ENCODE peak calls at places on chromosomes 11 and 22, in five cellular contexts. One of them, this sample, is unnamed.

GRCh38 chr11:6992026-6992425 is 28.1 kb downstream of the ZNF214 start:
- DNase-seq in foreskin keratinocyte: no peak
- DNase-seq in dorsolateral prefrontal cortex: no peak
- DNase-seq in substantia nigra: no peak
- DNase-seq in ovary: no peak
- DNase-seq in this sample: no peak

GRCh38 chr22:50576806-50577696 is 1.2 kb downstream of the CPT1B start:
- DNase-seq in foreskin keratinocyte: no peak
- DNase-seq in dorsolateral prefrontal cortex: no peak
- DNase-seq in substantia nigra: no peak
- DNase-seq in ovary: no peak
- DNase-seq in this sample: no peak

GRCh38 chr11:16945671-16946469 is 68.3 kb downstream of the PLEKHA7 start:
- DNase-seq in foreskin keratinocyte: no peak
- DNase-seq in dorsolateral prefrontal cortex: peak
- DNase-seq in substantia nigra: peak
- DNase-seq in ovary: peak
- DNase-seq in this sample: no peak

GRCh38 chr11:86537541-86538222 is 134.7 kb downstream of the ME3 start:
- DNase-seq in foreskin keratinocyte: no peak
- DNase-seq in dorsolateral prefrontal cortex: no peak
- DNase-seq in substantia nigra: no peak
- DNase-seq in ovary: no peak
- DNase-seq in this sample: no peak

GRCh38 chr11:67561971-67562560 is 21.5 kb upstream of the GSTP1 start:
- DNase-seq in foreskin keratinocyte: no peak
- DNase-seq in dorsolateral prefrontal cortex: no peak
- DNase-seq in substantia nigra: no peak
- DNase-seq in ovary: no peak
- DNase-seq in this sample: no peak

GRCh38 chr11:36478700-36479329 is 31.3 kb downstream of the TRAF6 start:
- DNase-seq in foreskin keratinocyte: no peak
- DNase-seq in dorsolateral prefrontal cortex: no peak
- DNase-seq in substantia nigra: peak
- DNase-seq in ovary: no peak
- DNase-seq in this sample: no peak

GRCh38 chr11:86784247-86784681 is 16.1 kb upstream of the PRSS23 start:
- DNase-seq in foreskin keratinocyte: no peak
- DNase-seq in dorsolateral prefrontal cortex: no peak
- DNase-seq in substantia nigra: no peak
- DNase-seq in ovary: no peak
- DNase-seq in this sample: no peak

GRCh38 chr22:50236731-50237409 is 8.0 kb downstream of the TUBGCP6 start:
- DNase-seq in foreskin keratinocyte: no peak
- DNase-seq in dorsolateral prefrontal cortex: no peak
- DNase-seq in substantia nigra: no peak
- DNase-seq in ovary: no peak
- DNase-seq in this sample: no peak

GRCh38 chr11:116601734-116602636 is 170.8 kb downstream of the BUD13 start:
- DNase-seq in foreskin keratinocyte: no peak
- DNase-seq in dorsolateral prefrontal cortex: no peak
- DNase-seq in substantia nigra: no peak
- DNase-seq in ovary: no peak
- DNase-seq in this sample: no peak

GRCh38 chr11:38990139-38990538 is 2392.1 kb upstream of the RAG2 start:
- DNase-seq in foreskin keratinocyte: no peak
- DNase-seq in dorsolateral prefrontal cortex: no peak
- DNase-seq in substantia nigra: no peak
- DNase-seq in ovary: no peak
- DNase-seq in this sample: no peak
- H3K27ac ChIP-seq in foreskin keratinocyte: no peak
- H3K27ac ChIP-seq in dorsolateral prefrontal cortex: no peak
- H3K27ac ChIP-seq in substantia nigra: no peak
- H3K27ac ChIP-seq in ovary: no peak
- H3K27ac ChIP-seq in this sample: no peak

DNA sequence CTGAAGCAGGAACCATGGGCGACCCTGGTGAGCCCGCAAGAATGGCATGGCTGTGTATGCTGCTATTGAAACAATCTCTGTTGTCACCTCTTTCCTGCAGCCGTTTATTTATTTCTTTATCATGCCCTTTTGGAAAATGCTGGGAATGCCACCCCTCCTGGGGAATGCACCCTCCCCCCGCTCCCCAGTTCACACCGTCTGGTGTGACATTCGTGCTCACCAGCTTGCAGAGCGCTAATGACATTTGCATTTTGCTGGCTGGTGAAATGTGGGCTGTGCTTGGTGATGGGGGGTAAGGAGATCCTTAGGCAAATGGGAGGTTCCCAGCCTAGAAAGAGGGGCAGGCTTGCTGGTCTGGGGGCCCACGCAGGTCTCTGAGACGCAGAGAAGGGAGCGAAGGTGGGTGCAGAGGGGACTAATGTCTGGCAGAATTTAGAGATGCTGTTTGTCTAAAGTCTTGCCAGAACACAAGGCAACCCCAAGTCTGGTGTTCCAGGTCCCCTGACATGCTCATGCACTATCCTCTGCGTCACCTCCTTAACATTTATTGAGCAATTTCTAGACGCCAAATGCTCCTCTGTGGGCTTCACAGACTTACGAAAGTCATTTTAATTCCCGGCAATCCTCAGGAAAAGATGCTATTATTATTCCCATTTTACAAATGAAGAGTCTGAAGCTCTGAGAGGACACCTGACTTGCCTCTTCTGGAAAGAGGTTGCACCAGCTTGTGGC is 91.7 kb downstream of the TP53I11 start:
- DNase-seq in foreskin keratinocyte: no peak
- DNase-seq in dorsolateral prefrontal cortex: no peak
- DNase-seq in substantia nigra: no peak
- DNase-seq in ovary: no peak
- DNase-seq in this sample: no peak
- H3K27ac ChIP-seq in foreskin keratinocyte: no peak
- H3K27ac ChIP-seq in dorsolateral prefrontal cortex: no peak
- H3K27ac ChIP-seq in substantia nigra: no peak
- H3K27ac ChIP-seq in ovary: no peak
- H3K27ac ChIP-seq in this sample: no peak

DNA sequence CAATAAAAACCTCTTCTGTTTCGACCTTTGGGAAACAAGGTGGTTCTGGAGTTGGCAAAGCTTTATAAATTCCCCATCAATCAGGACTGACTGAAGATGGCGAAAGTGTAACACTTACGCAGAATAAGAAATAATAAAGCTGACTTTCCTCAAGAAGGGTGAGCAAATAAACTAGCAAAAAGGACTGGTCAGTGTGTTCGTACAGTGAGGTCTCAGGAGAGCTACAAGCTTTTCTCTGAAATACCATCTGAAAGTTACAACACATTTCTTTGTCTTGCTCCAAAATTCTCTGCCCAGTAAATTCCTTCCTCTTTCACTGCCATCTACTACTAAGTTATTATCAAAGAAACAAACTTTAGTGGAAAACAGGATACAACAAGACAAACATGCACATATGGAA is 13.4 kb downstream of the PITPNB start:
- DNase-seq in foreskin keratinocyte: no peak
- DNase-seq in dorsolateral prefrontal cortex: no peak
- DNase-seq in substantia nigra: no peak
- DNase-seq in ovary: no peak
- DNase-seq in this sample: no peak
- H3K27ac ChIP-seq in foreskin keratinocyte: no peak
- H3K27ac ChIP-seq in dorsolateral prefrontal cortex: no peak
- H3K27ac ChIP-seq in substantia nigra: no peak
- H3K27ac ChIP-seq in ovary: no peak
- H3K27ac ChIP-seq in this sample: no peak

DNA sequence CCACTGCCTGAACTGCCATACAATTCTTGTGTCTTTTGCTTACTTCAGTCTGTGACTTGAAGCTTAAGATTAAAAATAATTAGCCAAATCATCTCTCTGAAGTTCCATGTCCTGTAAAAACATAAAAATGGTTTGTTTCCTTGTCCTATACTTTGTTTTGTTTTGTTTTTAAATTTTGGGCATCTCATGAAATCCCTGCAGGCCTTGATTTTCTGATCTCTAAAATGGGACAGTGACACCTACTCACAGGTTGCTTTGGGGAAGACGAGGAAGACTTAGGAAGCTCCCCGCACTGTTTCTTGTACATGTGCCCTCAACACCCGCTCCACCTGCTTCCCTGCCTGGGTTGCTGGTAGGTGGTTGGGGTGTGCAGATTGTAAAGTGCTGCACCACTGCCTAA is 38.9 kb downstream of the TSPAN18 start:
- DNase-seq in foreskin keratinocyte: no peak
- DNase-seq in dorsolateral prefrontal cortex: no peak
- DNase-seq in substantia nigra: no peak
- DNase-seq in ovary: no peak
- DNase-seq in this sample: no peak
- H3K27ac ChIP-seq in foreskin keratinocyte: no peak
- H3K27ac ChIP-seq in dorsolateral prefrontal cortex: no peak
- H3K27ac ChIP-seq in substantia nigra: no peak
- H3K27ac ChIP-seq in ovary: peak
- H3K27ac ChIP-seq in this sample: no peak

GRCh38 chr11:118895093-118896039 is 11.7 kb downstream of the CXCR5 start:
- DNase-seq in foreskin keratinocyte: no peak
- DNase-seq in dorsolateral prefrontal cortex: no peak
- DNase-seq in substantia nigra: no peak
- DNase-seq in ovary: peak
- DNase-seq in this sample: no peak
- H3K27ac ChIP-seq in foreskin keratinocyte: no peak
- H3K27ac ChIP-seq in dorsolateral prefrontal cortex: no peak
- H3K27ac ChIP-seq in substantia nigra: no peak
- H3K27ac ChIP-seq in ovary: peak
- H3K27ac ChIP-seq in this sample: no peak

This sample was measured in epithelial cell of prostate.